ENCODE peak calls at places on chromosomes 5 and 9, in seven cellular contexts. One of them, this sample, is unnamed. For H3K36me3, the result is how much of the 10 kb centered on the place peaks cover.

GRCh38 chr5:126377444-126377843 is 45.8 kb upstream of the GRAMD2B start:
- DNase-seq in H1: no peak
- DNase-seq in mammary epithelial cell: no peak
- DNase-seq in trophoblast cell: peak
- DNase-seq in CD8-positive, alpha-beta T cell: no peak
- DNase-seq in pancreas: no peak
- DNase-seq in fibroblast of lung: no peak
- DNase-seq in this sample: no peak

GRCh38 chr5:91425046-91425445 is 41.9 kb upstream of the ARRDC3 start:
- DNase-seq in H1: no peak
- DNase-seq in mammary epithelial cell: no peak
- DNase-seq in trophoblast cell: peak
- DNase-seq in CD8-positive, alpha-beta T cell: no peak
- DNase-seq in pancreas: no peak
- DNase-seq in fibroblast of lung: no peak
- DNase-seq in this sample: no peak

GRCh38 chr5:28269978-28270377 is 1231.6 kb upstream of the CDH9 start:
- DNase-seq in H1: no peak
- DNase-seq in mammary epithelial cell: no peak
- DNase-seq in trophoblast cell: no peak
- DNase-seq in CD8-positive, alpha-beta T cell: no peak
- DNase-seq in pancreas: no peak
- DNase-seq in fibroblast of lung: no peak
- DNase-seq in this sample: no peak

GRCh38 chr5:169923988-169924387 is 56.3 kb downstream of the INSYN2B start:
- DNase-seq in H1: no peak
- DNase-seq in mammary epithelial cell: no peak
- DNase-seq in trophoblast cell: no peak
- DNase-seq in CD8-positive, alpha-beta T cell: no peak
- DNase-seq in pancreas: no peak
- DNase-seq in fibroblast of lung: no peak
- DNase-seq in this sample: no peak

GRCh38 chr5:108735790-108736189 is 11.9 kb upstream of the FER start:
- DNase-seq in H1: no peak
- DNase-seq in mammary epithelial cell: no peak
- DNase-seq in trophoblast cell: no peak
- DNase-seq in CD8-positive, alpha-beta T cell: no peak
- DNase-seq in pancreas: no peak
- DNase-seq in fibroblast of lung: no peak
- DNase-seq in this sample: no peak

GRCh38 chr9:20551835-20552234 is 70.5 kb downstream of the MLLT3 start:
- DNase-seq in H1: no peak
- DNase-seq in mammary epithelial cell: no peak
- DNase-seq in trophoblast cell: no peak
- DNase-seq in CD8-positive, alpha-beta T cell: no peak
- DNase-seq in pancreas: no peak
- DNase-seq in fibroblast of lung: no peak
- DNase-seq in this sample: no peak

GRCh38 chr9:96651626-96652025 is 3.5 kb downstream of the PRXL2C start:
- DNase-seq in H1: no peak
- DNase-seq in mammary epithelial cell: no peak
- DNase-seq in trophoblast cell: peak
- DNase-seq in CD8-positive, alpha-beta T cell: no peak
- DNase-seq in pancreas: no peak
- DNase-seq in fibroblast of lung: peak
- DNase-seq in this sample: no peak

GRCh38 chr5:21817668-21818419 is 1035.3 kb downstream of the CDH12 start:
- DNase-seq in H1: no peak
- DNase-seq in mammary epithelial cell: no peak
- DNase-seq in trophoblast cell: peak
- DNase-seq in CD8-positive, alpha-beta T cell: no peak
- DNase-seq in pancreas: no peak
- DNase-seq in fibroblast of lung: peak
- DNase-seq in this sample: no peak

GRCh38 chr5:38789777-38790176 is 56.0 kb upstream of the OSMR start:
- DNase-seq in H1: no peak
- DNase-seq in mammary epithelial cell: no peak
- DNase-seq in trophoblast cell: no peak
- DNase-seq in CD8-positive, alpha-beta T cell: no peak
- DNase-seq in pancreas: no peak
- DNase-seq in fibroblast of lung: no peak
- DNase-seq in this sample: no peak

GRCh38 chr5:142512680-142513042 is 173.2 kb downstream of the FGF1 start:
- DNase-seq in H1: no peak
- DNase-seq in mammary epithelial cell: peak
- DNase-seq in trophoblast cell: peak
- DNase-seq in CD8-positive, alpha-beta T cell: no peak
- DNase-seq in pancreas: no peak
- DNase-seq in fibroblast of lung: peak
- DNase-seq in this sample: peak

GRCh38 chr9:111068816-111069215 is 30.5 kb upstream of the LPAR1 start:
- DNase-seq in H1: no peak
- DNase-seq in mammary epithelial cell: no peak
- DNase-seq in trophoblast cell: peak
- DNase-seq in CD8-positive, alpha-beta T cell: no peak
- DNase-seq in pancreas: no peak
- DNase-seq in fibroblast of lung: no peak
- DNase-seq in this sample: no peak

GRCh38 chr9:85743290-85744128 is 1.8 kb upstream of the AGTPBP1 start:
- DNase-seq in H1: no peak
- DNase-seq in mammary epithelial cell: peak
- DNase-seq in trophoblast cell: peak
- DNase-seq in CD8-positive, alpha-beta T cell: peak
- DNase-seq in pancreas: no peak
- DNase-seq in fibroblast of lung: peak
- DNase-seq in this sample: peak

GRCh38 chr9:112774006-112774996 is 23.7 kb downstream of the SNX30 start:
- DNase-seq in H1: no peak
- DNase-seq in mammary epithelial cell: no peak
- DNase-seq in trophoblast cell: no peak
- DNase-seq in CD8-positive, alpha-beta T cell: no peak
- DNase-seq in pancreas: no peak
- DNase-seq in fibroblast of lung: peak
- DNase-seq in this sample: no peak

GRCh38 chr9:83330207-83331196 is 207.7 kb downstream of the FRMD3 start:
- DNase-seq in H1: no peak
- DNase-seq in mammary epithelial cell: no peak
- DNase-seq in trophoblast cell: peak
- DNase-seq in CD8-positive, alpha-beta T cell: no peak
- DNase-seq in pancreas: no peak
- DNase-seq in fibroblast of lung: no peak
- DNase-seq in this sample: no peak

GRCh38 chr9:119559986-119560385 is 190.8 kb upstream of the BRINP1 start:
- DNase-seq in H1: no peak
- DNase-seq in mammary epithelial cell: no peak
- DNase-seq in trophoblast cell: no peak
- DNase-seq in CD8-positive, alpha-beta T cell: no peak
- DNase-seq in pancreas: no peak
- DNase-seq in fibroblast of lung: no peak
- DNase-seq in this sample: no peak

GRCh38 chr5:181052526-181052927 is 12.5 kb downstream of the BTNL9 start:
- DNase-seq in H1: peak
- DNase-seq in mammary epithelial cell: no peak
- DNase-seq in trophoblast cell: peak
- DNase-seq in CD8-positive, alpha-beta T cell: no peak
- DNase-seq in pancreas: no peak
- DNase-seq in fibroblast of lung: peak
- DNase-seq in this sample: no peak

GRCh38 chr5:169745441-169746146 is 108.5 kb downstream of the DOCK2 start:
- DNase-seq in H1: no peak
- DNase-seq in mammary epithelial cell: peak
- DNase-seq in trophoblast cell: peak
- DNase-seq in CD8-positive, alpha-beta T cell: no peak
- DNase-seq in pancreas: no peak
- DNase-seq in fibroblast of lung: peak
- DNase-seq in this sample: peak

GRCh38 chr9:127574089-127574921 is 37.8 kb upstream of the STXBP1 start:
- DNase-seq in H1: no peak
- DNase-seq in mammary epithelial cell: peak
- DNase-seq in trophoblast cell: peak
- DNase-seq in CD8-positive, alpha-beta T cell: no peak
- DNase-seq in pancreas: peak
- DNase-seq in fibroblast of lung: no peak
- DNase-seq in this sample: no peak

GRCh38 chr5:23013395-23013994 is 160.4 kb upstream of the CDH12 start:
- DNase-seq in H1: no peak
- DNase-seq in mammary epithelial cell: peak
- DNase-seq in trophoblast cell: no peak
- DNase-seq in CD8-positive, alpha-beta T cell: no peak
- DNase-seq in pancreas: no peak
- DNase-seq in fibroblast of lung: peak
- DNase-seq in this sample: no peak

GRCh38 chr5:67315082-67315801 is 118.6 kb upstream of the CD180 start:
- DNase-seq in H1: no peak
- DNase-seq in mammary epithelial cell: peak
- DNase-seq in trophoblast cell: peak
- DNase-seq in CD8-positive, alpha-beta T cell: no peak
- DNase-seq in pancreas: no peak
- DNase-seq in fibroblast of lung: no peak
- DNase-seq in this sample: peak

GRCh38 chr5:36728697-36729543 is 122.5 kb downstream of the SLC1A3 start:
- DNase-seq in H1: no peak
- DNase-seq in mammary epithelial cell: peak
- DNase-seq in trophoblast cell: peak
- DNase-seq in CD8-positive, alpha-beta T cell: no peak
- DNase-seq in pancreas: no peak
- DNase-seq in fibroblast of lung: peak
- DNase-seq in this sample: peak

GRCh38 chr9:74078647-74079046 is 418.5 kb upstream of the RORB start:
- DNase-seq in H1: no peak
- DNase-seq in mammary epithelial cell: peak
- DNase-seq in trophoblast cell: peak
- DNase-seq in CD8-positive, alpha-beta T cell: no peak
- DNase-seq in pancreas: no peak
- DNase-seq in fibroblast of lung: no peak
- DNase-seq in this sample: no peak

GRCh38 chr9:114007991-114008666 is 70.0 kb downstream of the AMBP start:
- DNase-seq in H1: peak
- DNase-seq in mammary epithelial cell: no peak
- DNase-seq in trophoblast cell: no peak
- DNase-seq in CD8-positive, alpha-beta T cell: no peak
- DNase-seq in pancreas: no peak
- DNase-seq in fibroblast of lung: no peak
- DNase-seq in this sample: no peak

GRCh38 chr5:131109540-131110255 is 55.4 kb downstream of the HINT1 start:
- DNase-seq in H1: no peak
- DNase-seq in mammary epithelial cell: peak
- DNase-seq in trophoblast cell: peak
- DNase-seq in CD8-positive, alpha-beta T cell: no peak
- DNase-seq in pancreas: no peak
- DNase-seq in fibroblast of lung: peak
- DNase-seq in this sample: peak

GRCh38 chr9:127860260-127860659 is 5.8 kb upstream of the ENG start:
- DNase-seq in H1: no peak
- DNase-seq in mammary epithelial cell: no peak
- DNase-seq in trophoblast cell: no peak
- DNase-seq in CD8-positive, alpha-beta T cell: no peak
- DNase-seq in pancreas: no peak
- DNase-seq in fibroblast of lung: no peak
- DNase-seq in this sample: no peak

GRCh38 chr5:159207222-159207615 is 2.1 kb downstream of the RNF145 start:
- DNase-seq in H1: no peak
- DNase-seq in mammary epithelial cell: no peak
- DNase-seq in trophoblast cell: no peak
- DNase-seq in CD8-positive, alpha-beta T cell: no peak
- DNase-seq in pancreas: no peak
- DNase-seq in fibroblast of lung: peak
- DNase-seq in this sample: no peak

GRCh38 chr5:66362021-66362420 is 217.9 kb downstream of the SREK1 start:
- DNase-seq in H1: no peak
- DNase-seq in mammary epithelial cell: no peak
- DNase-seq in trophoblast cell: no peak
- DNase-seq in CD8-positive, alpha-beta T cell: no peak
- DNase-seq in pancreas: no peak
- DNase-seq in fibroblast of lung: no peak
- DNase-seq in this sample: no peak

GRCh38 chr5:134242146-134242545 is 16.3 kb upstream of the PPP2CA start:
- DNase-seq in H1: no peak
- DNase-seq in mammary epithelial cell: no peak
- DNase-seq in trophoblast cell: no peak
- DNase-seq in CD8-positive, alpha-beta T cell: no peak
- DNase-seq in pancreas: no peak
- DNase-seq in fibroblast of lung: peak
- DNase-seq in this sample: peak

GRCh38 chr5:147482426-147483196 is 27.3 kb downstream of the DPYSL3 start:
- DNase-seq in H1: no peak
- DNase-seq in mammary epithelial cell: no peak
- DNase-seq in trophoblast cell: peak
- DNase-seq in CD8-positive, alpha-beta T cell: no peak
- DNase-seq in pancreas: no peak
- DNase-seq in fibroblast of lung: no peak
- DNase-seq in this sample: no peak

GRCh38 chr9:32399110-32399815 is 14.8 kb downstream of the ACO1 start:
- DNase-seq in H1: no peak
- DNase-seq in mammary epithelial cell: no peak
- DNase-seq in trophoblast cell: no peak
- DNase-seq in CD8-positive, alpha-beta T cell: no peak
- DNase-seq in pancreas: no peak
- DNase-seq in fibroblast of lung: no peak
- DNase-seq in this sample: no peak

GRCh38 chr5:151058891-151059611 is 21.8 kb downstream of the TNIP1 start:
- DNase-seq in H1: no peak
- DNase-seq in mammary epithelial cell: no peak
- DNase-seq in trophoblast cell: no peak
- DNase-seq in CD8-positive, alpha-beta T cell: no peak
- DNase-seq in pancreas: no peak
- DNase-seq in fibroblast of lung: no peak
- DNase-seq in this sample: no peak
- H3K36me3 ChIP-seq in H1: under half
- H3K36me3 ChIP-seq in mammary epithelial cell: half or more
- H3K36me3 ChIP-seq in trophoblast cell: under half
- H3K36me3 ChIP-seq in CD8-positive, alpha-beta T cell: half or more
- H3K36me3 ChIP-seq in pancreas: under half
- H3K36me3 ChIP-seq in fibroblast of lung: under half
- H3K36me3 ChIP-seq in this sample: half or more

GRCh38 chr9:98772364-98773155 is 23.8 kb downstream of the ANKS6 start:
- DNase-seq in H1: peak
- DNase-seq in mammary epithelial cell: no peak
- DNase-seq in trophoblast cell: no peak
- DNase-seq in CD8-positive, alpha-beta T cell: no peak
- DNase-seq in pancreas: no peak
- DNase-seq in fibroblast of lung: no peak
- DNase-seq in this sample: no peak
- H3K36me3 ChIP-seq in H1: under half
- H3K36me3 ChIP-seq in mammary epithelial cell: under half
- H3K36me3 ChIP-seq in trophoblast cell: under half
- H3K36me3 ChIP-seq in CD8-positive, alpha-beta T cell: under half
- H3K36me3 ChIP-seq in pancreas: under half
- H3K36me3 ChIP-seq in fibroblast of lung: under half
- H3K36me3 ChIP-seq in this sample: under half

GRCh38 chr5:886716-887325 is 5.8 kb downstream of the BRD9 start:
- DNase-seq in H1: no peak
- DNase-seq in mammary epithelial cell: no peak
- DNase-seq in trophoblast cell: no peak
- DNase-seq in CD8-positive, alpha-beta T cell: no peak
- DNase-seq in pancreas: no peak
- DNase-seq in fibroblast of lung: no peak
- DNase-seq in this sample: no peak
- H3K36me3 ChIP-seq in H1: under half
- H3K36me3 ChIP-seq in mammary epithelial cell: half or more
- H3K36me3 ChIP-seq in trophoblast cell: half or more
- H3K36me3 ChIP-seq in CD8-positive, alpha-beta T cell: half or more
- H3K36me3 ChIP-seq in pancreas: under half
- H3K36me3 ChIP-seq in fibroblast of lung: half or more
- H3K36me3 ChIP-seq in this sample: half or more

GRCh38 chr5:177344891-177345290 is 6.6 kb downstream of the LMAN2 start:
- DNase-seq in H1: no peak
- DNase-seq in mammary epithelial cell: no peak
- DNase-seq in trophoblast cell: peak
- DNase-seq in CD8-positive, alpha-beta T cell: no peak
- DNase-seq in pancreas: no peak
- DNase-seq in fibroblast of lung: no peak
- DNase-seq in this sample: no peak
- H3K36me3 ChIP-seq in H1: under half
- H3K36me3 ChIP-seq in mammary epithelial cell: under half
- H3K36me3 ChIP-seq in trophoblast cell: under half
- H3K36me3 ChIP-seq in CD8-positive, alpha-beta T cell: under half
- H3K36me3 ChIP-seq in pancreas: under half
- H3K36me3 ChIP-seq in fibroblast of lung: under half
- H3K36me3 ChIP-seq in this sample: under half

This sample was measured in brain microvascular endothelial cell.